ENCODE peak calls at places on chromosomes 5 and 9, in six cellular contexts. One of them, this sample, is unnamed.

GRCh38 chr5:140239939-140240700 is 62.8 kb downstream of the PFDN1 start:
- DNase-seq in neural crest cell: peak
- DNase-seq in CD4-positive, alpha-beta T cell: peak
- DNase-seq in fibroblast of the aortic adventitia: peak
- DNase-seq in cardiac fibroblast: peak
- DNase-seq in transverse colon: peak
- DNase-seq in this sample: peak

GRCh38 chr5:142847898-142848790 is 78.0 kb downstream of the ARHGAP26 start:
- DNase-seq in cardiac fibroblast: no peak
- DNase-seq in transverse colon: no peak
- DNase-seq in neural crest cell: no peak
- DNase-seq in CD4-positive, alpha-beta T cell: no peak
- DNase-seq in fibroblast of the aortic adventitia: no peak
- DNase-seq in this sample: no peak

GRCh38 chr5:129379406-129379805 is 80.7 kb upstream of the ADAMTS19 start:
- DNase-seq in fibroblast of the aortic adventitia: no peak
- DNase-seq in neural crest cell: no peak
- DNase-seq in transverse colon: no peak
- DNase-seq in CD4-positive, alpha-beta T cell: no peak
- DNase-seq in cardiac fibroblast: peak
- DNase-seq in this sample: no peak

GRCh38 chr9:91740713-91741112 is 209.3 kb downstream of the ROR2 start:
- DNase-seq in cardiac fibroblast: peak
- DNase-seq in neural crest cell: no peak
- DNase-seq in fibroblast of the aortic adventitia: peak
- DNase-seq in transverse colon: peak
- DNase-seq in CD4-positive, alpha-beta T cell: no peak
- DNase-seq in this sample: no peak

GRCh38 chr9:109733690-109734089 is 46.3 kb upstream of the PALM2AKAP2 start:
- DNase-seq in cardiac fibroblast: peak
- DNase-seq in transverse colon: no peak
- DNase-seq in fibroblast of the aortic adventitia: peak
- DNase-seq in CD4-positive, alpha-beta T cell: no peak
- DNase-seq in neural crest cell: no peak
- DNase-seq in this sample: no peak

GRCh38 chr5:180990086-180990888 is 1.6 kb downstream of the BTNL3 start:
- DNase-seq in neural crest cell: no peak
- DNase-seq in CD4-positive, alpha-beta T cell: no peak
- DNase-seq in fibroblast of the aortic adventitia: no peak
- DNase-seq in cardiac fibroblast: no peak
- DNase-seq in transverse colon: no peak
- DNase-seq in this sample: no peak

GRCh38 chr9:1125741-1126140 is 75.6 kb downstream of the DMRT2 start:
- DNase-seq in cardiac fibroblast: no peak
- DNase-seq in fibroblast of the aortic adventitia: peak
- DNase-seq in CD4-positive, alpha-beta T cell: no peak
- DNase-seq in neural crest cell: no peak
- DNase-seq in transverse colon: no peak
- DNase-seq in this sample: no peak

GRCh38 chr5:32953694-32954093 is 242.6 kb downstream of the NPR3 start:
- DNase-seq in transverse colon: no peak
- DNase-seq in cardiac fibroblast: no peak
- DNase-seq in neural crest cell: no peak
- DNase-seq in CD4-positive, alpha-beta T cell: no peak
- DNase-seq in fibroblast of the aortic adventitia: no peak
- DNase-seq in this sample: no peak

GRCh38 chr9:18368206-18368605 is 105.7 kb upstream of the ADAMTSL1 start:
- DNase-seq in transverse colon: no peak
- DNase-seq in CD4-positive, alpha-beta T cell: no peak
- DNase-seq in fibroblast of the aortic adventitia: no peak
- DNase-seq in cardiac fibroblast: no peak
- DNase-seq in neural crest cell: no peak
- DNase-seq in this sample: no peak

GRCh38 chr5:163379298-163380155 is 57.9 kb upstream of the CCNG1 start:
- DNase-seq in fibroblast of the aortic adventitia: peak
- DNase-seq in transverse colon: no peak
- DNase-seq in cardiac fibroblast: peak
- DNase-seq in neural crest cell: no peak
- DNase-seq in CD4-positive, alpha-beta T cell: no peak
- DNase-seq in this sample: no peak

GRCh38 chr9:121322737-121323448 is 47.2 kb downstream of the STOM start:
- DNase-seq in fibroblast of the aortic adventitia: no peak
- DNase-seq in CD4-positive, alpha-beta T cell: no peak
- DNase-seq in cardiac fibroblast: no peak
- DNase-seq in neural crest cell: no peak
- DNase-seq in transverse colon: no peak
- DNase-seq in this sample: no peak

GRCh38 chr9:86639899-86640379 is 285.7 kb upstream of the TUT7 start:
- DNase-seq in neural crest cell: no peak
- DNase-seq in transverse colon: peak
- DNase-seq in cardiac fibroblast: no peak
- DNase-seq in fibroblast of the aortic adventitia: no peak
- DNase-seq in CD4-positive, alpha-beta T cell: no peak
- DNase-seq in this sample: peak

GRCh38 chr5:172828911-172829431 is 5.1 kb upstream of the ERGIC1 start:
- DNase-seq in neural crest cell: no peak
- DNase-seq in fibroblast of the aortic adventitia: no peak
- DNase-seq in cardiac fibroblast: no peak
- DNase-seq in transverse colon: no peak
- DNase-seq in CD4-positive, alpha-beta T cell: no peak
- DNase-seq in this sample: no peak

GRCh38 chr9:99368341-99369326 is 146.6 kb downstream of the SEC61B start:
- DNase-seq in transverse colon: peak
- DNase-seq in CD4-positive, alpha-beta T cell: no peak
- DNase-seq in fibroblast of the aortic adventitia: peak
- DNase-seq in cardiac fibroblast: peak
- DNase-seq in neural crest cell: peak
- DNase-seq in this sample: no peak

GRCh38 chr9:121227867-121228266 is 26.2 kb upstream of the RAB14 start:
- DNase-seq in fibroblast of the aortic adventitia: no peak
- DNase-seq in cardiac fibroblast: no peak
- DNase-seq in CD4-positive, alpha-beta T cell: no peak
- DNase-seq in transverse colon: no peak
- DNase-seq in neural crest cell: no peak
- DNase-seq in this sample: no peak

GRCh38 chr9:111992523-111992922 is 95.9 kb downstream of the UGCG start:
- DNase-seq in fibroblast of the aortic adventitia: peak
- DNase-seq in transverse colon: no peak
- DNase-seq in neural crest cell: no peak
- DNase-seq in cardiac fibroblast: peak
- DNase-seq in CD4-positive, alpha-beta T cell: no peak
- DNase-seq in this sample: no peak

GRCh38 chr9:35760651-35761050 is 6.6 kb upstream of the MSMP start:
- DNase-seq in cardiac fibroblast: peak
- DNase-seq in neural crest cell: no peak
- DNase-seq in CD4-positive, alpha-beta T cell: no peak
- DNase-seq in transverse colon: no peak
- DNase-seq in fibroblast of the aortic adventitia: peak
- DNase-seq in this sample: no peak

GRCh38 chr9:34512131-34513078 is 10.4 kb downstream of the ENHO start:
- DNase-seq in transverse colon: no peak
- DNase-seq in neural crest cell: no peak
- DNase-seq in fibroblast of the aortic adventitia: no peak
- DNase-seq in cardiac fibroblast: no peak
- DNase-seq in CD4-positive, alpha-beta T cell: no peak
- DNase-seq in this sample: no peak

GRCh38 chr9:28260331-28260730 is 687.0 kb upstream of the C9orf72 start:
- DNase-seq in transverse colon: no peak
- DNase-seq in neural crest cell: no peak
- DNase-seq in fibroblast of the aortic adventitia: no peak
- DNase-seq in CD4-positive, alpha-beta T cell: no peak
- DNase-seq in cardiac fibroblast: no peak
- DNase-seq in this sample: no peak

GRCh38 chr9:130473521-130473920 is 28.8 kb downstream of the ASS1 start:
- DNase-seq in fibroblast of the aortic adventitia: no peak
- DNase-seq in neural crest cell: no peak
- DNase-seq in transverse colon: no peak
- DNase-seq in CD4-positive, alpha-beta T cell: no peak
- DNase-seq in cardiac fibroblast: no peak
- DNase-seq in this sample: no peak

GRCh38 chr9:137411260-137411659 is 11.7 kb downstream of the EXD3 start:
- DNase-seq in fibroblast of the aortic adventitia: no peak
- DNase-seq in transverse colon: no peak
- DNase-seq in neural crest cell: no peak
- DNase-seq in CD4-positive, alpha-beta T cell: no peak
- DNase-seq in cardiac fibroblast: peak
- DNase-seq in this sample: no peak

GRCh38 chr5:154053468-154053867 is 14.7 kb downstream of the MFAP3 start:
- DNase-seq in CD4-positive, alpha-beta T cell: no peak
- DNase-seq in neural crest cell: no peak
- DNase-seq in transverse colon: no peak
- DNase-seq in fibroblast of the aortic adventitia: no peak
- DNase-seq in cardiac fibroblast: no peak
- DNase-seq in this sample: no peak

DNA sequence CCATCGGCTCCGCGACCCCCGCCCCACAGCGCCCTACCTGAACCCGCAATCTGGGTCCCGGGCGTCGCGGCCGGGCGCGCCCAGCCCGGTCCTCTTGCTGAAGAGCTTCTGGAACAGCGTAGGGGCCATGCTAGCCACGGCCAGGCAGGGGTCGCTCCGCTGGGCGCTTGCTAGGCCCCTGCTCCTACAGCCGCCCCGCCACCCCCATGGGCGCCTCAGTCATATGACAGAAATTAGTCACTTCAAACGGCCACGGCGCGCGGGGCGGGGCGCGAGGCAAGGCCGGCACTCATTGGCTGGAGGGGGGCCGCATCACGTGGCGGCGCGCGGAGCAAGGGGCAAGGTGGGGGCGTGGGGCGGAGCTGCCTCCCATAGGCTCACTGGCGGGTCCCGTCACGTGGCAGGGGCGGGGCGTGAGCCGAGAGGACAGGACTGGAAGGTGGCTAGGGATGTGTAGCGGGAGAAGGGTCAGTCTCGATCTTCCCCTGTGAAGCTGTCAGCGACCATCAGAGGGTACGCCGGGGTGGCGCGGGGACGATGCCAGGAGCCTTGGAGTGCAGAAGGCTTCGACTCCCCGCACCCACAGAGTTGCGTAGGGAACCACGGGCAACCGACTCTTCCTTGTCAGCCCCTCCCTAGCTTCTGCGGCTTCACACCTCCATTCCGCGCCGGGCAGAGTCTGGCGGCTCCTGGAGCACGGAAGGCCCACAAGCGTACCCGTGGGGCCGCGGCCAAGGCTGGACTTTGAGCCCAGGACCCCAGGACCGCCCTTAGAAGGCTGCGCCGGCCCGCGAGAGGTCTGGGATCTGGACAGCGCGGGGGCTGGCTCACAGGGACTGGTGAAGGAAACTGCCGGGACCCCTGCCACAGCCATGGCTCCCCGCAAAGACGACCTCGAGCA is at the start of gene FNIP1:
- DNase-seq in transverse colon: peak
- DNase-seq in CD4-positive, alpha-beta T cell: peak
- DNase-seq in neural crest cell: peak
- DNase-seq in fibroblast of the aortic adventitia: peak
- DNase-seq in cardiac fibroblast: peak
- DNase-seq in this sample: peak
- TF ChIP-seq CTCF in transverse colon: no peak
- TF ChIP-seq CTCF in CD4-positive, alpha-beta T cell: no peak
- TF ChIP-seq CTCF in neural crest cell: peak
- TF ChIP-seq CTCF in fibroblast of the aortic adventitia: no peak
- TF ChIP-seq CTCF in cardiac fibroblast: no peak
- TF ChIP-seq CTCF in this sample: no peak

GRCh38 chr9:84922051-84922450 is 252.5 kb downstream of the NTRK2 start:
- DNase-seq in cardiac fibroblast: no peak
- DNase-seq in transverse colon: no peak
- DNase-seq in CD4-positive, alpha-beta T cell: no peak
- DNase-seq in fibroblast of the aortic adventitia: no peak
- DNase-seq in neural crest cell: no peak
- DNase-seq in this sample: no peak
- TF ChIP-seq CTCF in cardiac fibroblast: no peak
- TF ChIP-seq CTCF in transverse colon: no peak
- TF ChIP-seq CTCF in CD4-positive, alpha-beta T cell: no peak
- TF ChIP-seq CTCF in fibroblast of the aortic adventitia: no peak
- TF ChIP-seq CTCF in neural crest cell: no peak
- TF ChIP-seq CTCF in this sample: no peak

DNA sequence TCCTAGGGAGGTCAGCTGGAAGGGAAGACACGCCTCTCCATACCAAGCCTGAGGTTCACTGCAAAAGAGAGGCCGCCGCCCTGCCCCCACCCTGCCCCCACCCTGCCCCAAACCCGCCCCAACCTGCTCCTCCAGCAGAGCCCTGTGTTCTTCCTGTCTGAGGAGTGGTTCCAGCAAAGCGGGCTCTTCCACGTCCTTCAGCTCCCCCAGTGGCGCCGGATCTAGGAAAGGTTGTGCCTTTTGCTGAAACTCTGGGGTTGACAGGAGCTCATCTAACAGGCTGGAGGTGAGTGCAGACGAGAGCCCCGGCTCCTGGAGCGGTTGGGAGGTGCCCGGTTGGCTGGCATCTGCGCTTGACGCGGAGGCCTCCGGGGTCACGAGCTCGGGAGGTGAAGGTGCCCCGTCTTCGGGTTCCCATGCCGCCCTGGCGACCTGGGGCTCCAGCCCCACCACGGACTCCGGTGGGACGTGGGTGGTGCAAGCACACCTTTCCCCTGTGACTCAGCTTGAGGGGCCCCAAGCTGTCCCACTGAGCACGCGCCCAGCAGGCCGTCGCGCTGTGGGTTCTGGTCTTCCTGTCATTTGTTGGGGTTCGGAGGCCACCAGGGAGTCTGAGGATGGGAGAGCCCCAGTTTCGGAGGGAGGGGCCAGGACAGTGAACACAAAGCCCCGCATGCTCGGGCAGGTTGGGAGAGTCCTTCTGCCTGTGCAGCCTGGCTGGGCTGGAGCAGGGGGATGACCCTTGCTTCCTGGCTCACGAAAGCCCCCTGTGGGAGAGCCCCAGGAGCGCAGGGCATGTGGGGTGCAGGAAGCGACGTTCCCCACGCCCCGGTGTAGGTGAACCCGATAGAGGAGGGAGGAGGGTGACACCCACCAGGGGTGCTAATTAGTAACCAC is 1467.1 kb downstream of the FOXD4L5 start:
- DNase-seq in CD4-positive, alpha-beta T cell: peak
- DNase-seq in fibroblast of the aortic adventitia: peak
- DNase-seq in cardiac fibroblast: peak
- DNase-seq in transverse colon: peak
- DNase-seq in neural crest cell: peak
- DNase-seq in this sample: peak
- TF ChIP-seq CTCF in CD4-positive, alpha-beta T cell: no peak
- TF ChIP-seq CTCF in fibroblast of the aortic adventitia: no peak
- TF ChIP-seq CTCF in cardiac fibroblast: no peak
- TF ChIP-seq CTCF in transverse colon: no peak
- TF ChIP-seq CTCF in neural crest cell: no peak
- TF ChIP-seq CTCF in this sample: no peak

GRCh38 chr5:176823076-176823481 is 12.7 kb downstream of the UNC5A start:
- DNase-seq in fibroblast of the aortic adventitia: no peak
- DNase-seq in CD4-positive, alpha-beta T cell: no peak
- DNase-seq in transverse colon: no peak
- DNase-seq in cardiac fibroblast: no peak
- DNase-seq in neural crest cell: no peak
- DNase-seq in this sample: no peak

GRCh38 chr5:176820937-176821336 is 10.6 kb downstream of the UNC5A start:
- DNase-seq in transverse colon: no peak
- DNase-seq in cardiac fibroblast: no peak
- DNase-seq in CD4-positive, alpha-beta T cell: no peak
- DNase-seq in neural crest cell: no peak
- DNase-seq in fibroblast of the aortic adventitia: no peak
- DNase-seq in this sample: no peak

GRCh38 chr5:176822426-176823075 is 12.2 kb downstream of the UNC5A start:
- DNase-seq in transverse colon: no peak
- DNase-seq in neural crest cell: no peak
- DNase-seq in fibroblast of the aortic adventitia: no peak
- DNase-seq in cardiac fibroblast: no peak
- DNase-seq in CD4-positive, alpha-beta T cell: no peak
- DNase-seq in this sample: no peak

GRCh38 chr5:176822041-176822425 is 11.7 kb downstream of the UNC5A start:
- DNase-seq in fibroblast of the aortic adventitia: no peak
- DNase-seq in cardiac fibroblast: no peak
- DNase-seq in transverse colon: no peak
- DNase-seq in neural crest cell: no peak
- DNase-seq in CD4-positive, alpha-beta T cell: no peak
- DNase-seq in this sample: no peak

GRCh38 chr5:176821441-176821840 is 11.1 kb downstream of the UNC5A start:
- DNase-seq in transverse colon: no peak
- DNase-seq in CD4-positive, alpha-beta T cell: no peak
- DNase-seq in cardiac fibroblast: no peak
- DNase-seq in neural crest cell: no peak
- DNase-seq in fibroblast of the aortic adventitia: no peak
- DNase-seq in this sample: no peak
- TF ChIP-seq CTCF in transverse colon: no peak
- TF ChIP-seq CTCF in CD4-positive, alpha-beta T cell: no peak
- TF ChIP-seq CTCF in cardiac fibroblast: no peak
- TF ChIP-seq CTCF in neural crest cell: no peak
- TF ChIP-seq CTCF in fibroblast of the aortic adventitia: no peak
- TF ChIP-seq CTCF in this sample: no peak

This sample was measured in stomach.